ENCODE peak calls at places on chromosomes 6 and 20, in ten cellular contexts. X is NCI-H1092; Q is GDM1; A is body of pancreas; T is memory B cell; O is activated T-cell treated with anti-CD3 and anti-CD28 coated beads, Interleukin-2, amount 50 U/mL, for 4 hours; L is T follicular helper cell; Z is GM23248; Y is neural crest cell; I is kidney epithelial cell. B is an unnamed sample.

GRCh38 chr6:111718326-111718725 is 112.6 kb upstream of the TRAF3IP2 start:
- DNase-seq in Q (no peak), Y (no peak), O (no peak), X (no peak), T (no peak), L (no peak), I (no peak), A (no peak), Z (no peak), B (no peak)

GRCh38 chr20:63756648-63756991 is 17.0 kb downstream of the SLC2A4RG start:
- DNase-seq in Y (no peak), O (no peak), I (no peak), L (no peak), X (no peak), Z (no peak), Q (peak), T (no peak), A (no peak), B (no peak)

GRCh38 chr6:70280462-70280861 is 22.4 kb downstream of the COL9A1 start:
- DNase-seq in Y (no peak), T (no peak), Z (no peak), Q (no peak), O (no peak), I (no peak), X (peak), L (no peak), A (peak), B (no peak)

GRCh38 chr20:42836339-42836738 is 353.4 kb downstream of the PTPRT start:
- DNase-seq in T (no peak), Y (no peak), I (no peak), Z (no peak), L (no peak), Q (no peak), A (no peak), O (no peak), X (no peak), B (no peak)

GRCh38 chr6:17226766-17227338 is 54.3 kb upstream of the RBM24 start:
- DNase-seq in A (no peak), L (no peak), Y (no peak), T (no peak), I (no peak), Q (no peak), O (no peak), Z (peak), X (no peak), B (no peak)

GRCh38 chr6:151229401-151230276 is 10.1 kb upstream of the AKAP12 start:
- DNase-seq in L (no peak), Y (no peak), T (no peak), A (no peak), X (no peak), I (no peak), Q (no peak), O (no peak), Z (no peak), B (peak)

GRCh38 chr6:71967436-71967835 is 81.1 kb downstream of the RIMS1 start:
- DNase-seq in X (no peak), A (no peak), L (no peak), T (no peak), Y (no peak), Z (peak), I (peak), O (no peak), Q (no peak), B (no peak)

GRCh38 chr6:159445351-159445750 is 247.7 kb downstream of the SOD2 start:
- DNase-seq in X (no peak), O (no peak), T (no peak), Q (no peak), L (no peak), A (no peak), I (no peak), Y (no peak), Z (peak), B (no peak)

GRCh38 chr20:46214831-46215488 is 93.3 kb downstream of the CDH22 start:
- DNase-seq in L (no peak), Q (no peak), O (no peak), I (no peak), A (no peak), X (no peak), T (no peak), Z (no peak), Y (no peak), B (no peak)

GRCh38 chr6:133787859-133788505 is 100.9 kb upstream of the TCF21 start:
- DNase-seq in X (no peak), L (no peak), T (no peak), A (no peak), Z (no peak), O (no peak), Y (no peak), I (no peak), Q (no peak), B (no peak)

GRCh38 chr20:53708129-53708968 is 114.7 kb upstream of the ZNF217 start:
- DNase-seq in Z (peak), Q (no peak), X (no peak), A (no peak), O (peak), L (no peak), T (no peak), I (peak), Y (no peak), B (no peak)

GRCh38 chr6:154928325-154928922 is 66.7 kb upstream of the TIAM2 start:
- DNase-seq in Z (peak), Y (peak), Q (peak), A (peak), X (peak), L (peak), T (peak), O (peak), I (peak), B (no peak)